ENCODE peak calls at places on chromosome 19, in nine cellular contexts. G, X, O, D, Y, K, Z, M and U are unnamed samples.

GRCh38 chr19:17706750-17707181 is 12.5 kb upstream of the MAP1S start:
- DNase-seq in G (peak; percentile 35), X (no peak), O (no peak), D (no peak), Y (no peak), K (no peak), Z (no peak), M (no peak), U (no peak)

GRCh38 chr19:31140717-31141116 is 208.5 kb downstream of the TSHZ3 start:
- DNase-seq in G (no peak), X (no peak), O (no peak), D (no peak), Y (no peak), K (no peak), Z (no peak), M (no peak), U (no peak)

GRCh38 chr19:35569281-35569781 is 5.9 kb upstream of the ATP4A start:
- DNase-seq in G (no peak), X (no peak), O (no peak), D (no peak), Y (no peak), K (peak; percentile 69), Z (no peak), M (no peak), U (no peak)

GRCh38 chr19:5389353-5389752 is 48.7 kb upstream of the PTPRS start:
- DNase-seq in G (no peak), X (no peak), O (no peak), D (no peak), Y (no peak), K (no peak), Z (no peak), M (no peak), U (no peak)

GRCh38 chr19:47465957-47466356 is 5.7 kb downstream of the SLC8A2 start:
- DNase-seq in G (no peak), X (no peak), O (no peak), D (no peak), Y (no peak), K (no peak), Z (no peak), M (no peak), U (no peak)

GRCh38 chr19:47713046-47714021 is at the start of gene EHD2:
- DNase-seq in G (no peak), X (no peak), O (peak; percentile 85), D (peak; percentile 51), Y (peak; percentile 68), K (peak; percentile 93), Z (no peak), M (peak; percentile 55), U (no peak)

GRCh38 chr19:641702-642101 is 2.0 kb downstream of the FGF22 start:
- DNase-seq in G (no peak), X (no peak), O (no peak), D (no peak), Y (no peak), K (no peak), Z (no peak), M (no peak), U (no peak)

GRCh38 chr19:43560687-43561086 is 14.6 kb downstream of the XRCC1 start:
- DNase-seq in G (no peak), X (peak; percentile 30), O (no peak), D (peak; percentile 62), Y (no peak), K (no peak), Z (no peak), M (no peak), U (no peak)

GRCh38 chr19:52992109-52993004 is 21.4 kb upstream of the ERVV-1 start:
- DNase-seq in G (no peak), X (no peak), O (peak; percentile 39), D (no peak), Y (no peak), K (no peak), Z (no peak), M (no peak), U (no peak)

GRCh38 chr19:1998712-1999708 is 16.5 kb downstream of the BTBD2 start:
- DNase-seq in G (no peak), X (no peak), O (no peak), D (no peak), Y (no peak), K (no peak), Z (no peak), M (no peak), U (no peak)

GRCh38 chr19:41541990-41542584 is 33.9 kb upstream of the CEACAM21 start:
- DNase-seq in G (no peak), X (peak; percentile 73), O (no peak), D (no peak), Y (peak; percentile 14), K (peak; percentile 78), Z (peak; percentile 20), M (peak; percentile 67), U (peak; percentile 60)

GRCh38 chr19:49894879-49895565 is 1.7 kb downstream of the IL4I1 start:
- DNase-seq in G (no peak), X (no peak), O (no peak), D (no peak), Y (no peak), K (no peak), Z (no peak), M (no peak), U (no peak)

GRCh38 chr19:10544242-10544752 is 593 bp downstream of the ATG4D start:
- DNase-seq in G (no peak), X (no peak), O (peak; percentile 53), D (no peak), Y (no peak), K (peak; percentile 75), Z (no peak), M (peak; percentile 18), U (no peak)